ENCODE peak calls at places on chromosomes 7 and 10, in ten cellular contexts. T is kidney; Q is transverse colon; I is A549; L is H9; U is adrenal gland; K is CD8-positive, alpha-beta T cell; W is pancreas; M is endothelial cell of umbilical vein; E is small intestine. X is an unnamed sample. For H3K9me3, the result is how much of the 10 kb centered on the place peaks cover.

GRCh38 chr10:95214793-95215192 is 20.8 kb downstream of the ACSM6 start:
- DNase-seq in T (no peak), Q (no peak), I (peak), L (no peak), U (no peak), K (no peak), W (no peak), M (no peak), E (no peak), X (no peak)

GRCh38 chr7:13467111-13467547 is 522.3 kb downstream of the ETV1 start:
- DNase-seq in T (no peak), Q (no peak), I (no peak), L (no peak), U (no peak), K (no peak), W (no peak), M (no peak), E (peak), X (no peak)

GRCh38 chr7:155921804-155922506 is 109.7 kb upstream of the SHH start:
- DNase-seq in T (peak), Q (peak), I (no peak), L (peak), U (no peak), K (no peak), W (peak), M (no peak), E (peak), X (no peak)

GRCh38 chr10:33483124-33483794 is 148.8 kb upstream of the NRP1 start:
- DNase-seq in T (no peak), Q (no peak), I (no peak), L (no peak), U (no peak), K (no peak), W (no peak), M (no peak), E (no peak), X (no peak)

GRCh38 chr10:113300628-113301027 is 252.2 kb upstream of the HABP2 start:
- DNase-seq in T (no peak), Q (no peak), I (no peak), L (no peak), U (no peak), K (no peak), W (no peak), M (no peak), E (no peak), X (no peak)

GRCh38 chr10:125095228-125095627 is 65.1 kb downstream of the CTBP2 start:
- DNase-seq in T (no peak), Q (no peak), I (no peak), L (no peak), U (no peak), K (no peak), W (no peak), M (no peak), E (no peak), X (no peak)

GRCh38 chr10:59657724-59658123 is 51.9 kb downstream of the SLC16A9 start:
- DNase-seq in T (no peak), Q (no peak), I (no peak), L (no peak), U (no peak), K (no peak), W (no peak), M (no peak), E (no peak), X (no peak)

GRCh38 chr10:126496771-126497545 is 108.7 kb upstream of the ADAM12 start:
- DNase-seq in T (no peak), Q (no peak), I (no peak), L (no peak), U (no peak), K (no peak), W (no peak), M (no peak), E (no peak), X (no peak)

GRCh38 chr7:53697913-53698312 is 662.5 kb downstream of the POM121L12 start:
- DNase-seq in T (no peak), Q (no peak), I (no peak), L (no peak), U (no peak), K (no peak), W (no peak), M (no peak), E (no peak), X (no peak)

GRCh38 chr10:29304259-29305030 is 15.6 kb downstream of the LYZL1 start:
- DNase-seq in T (no peak), Q (peak), I (peak), L (peak), U (peak), K (peak), W (peak), M (peak), E (peak), X (peak)

GRCh38 chr10:29305031-29305335 is 16.1 kb downstream of the LYZL1 start:
- DNase-seq in T (no peak), Q (no peak), I (no peak), L (no peak), U (no peak), K (no peak), W (no peak), M (no peak), E (no peak), X (no peak)

GRCh38 chr10:29302499-29302898 is 13.6 kb downstream of the LYZL1 start:
- DNase-seq in T (no peak), Q (no peak), I (no peak), L (no peak), U (no peak), K (no peak), W (no peak), M (no peak), E (no peak), X (no peak)

GRCh38 chr10:29297678-29298077 is 8.8 kb downstream of the LYZL1 start:
- DNase-seq in T (no peak), Q (no peak), I (no peak), L (no peak), U (no peak), K (no peak), W (no peak), M (no peak), E (no peak), X (no peak)

GRCh38 chr10:29301359-29301910 is 12.6 kb downstream of the LYZL1 start:
- DNase-seq in T (no peak), Q (no peak), I (no peak), L (no peak), U (no peak), K (no peak), W (no peak), M (no peak), E (no peak), X (no peak)
- H3K9me3 ChIP-seq in T (under half), Q (under half), I (half or more), L (under half), U (under half), K (under half), W (under half), M (under half), E (under half), X (under half)

GRCh38 chr10:133079836-133080682 is 7.7 kb upstream of the ADGRA1 start:
- DNase-seq in T (no peak), Q (no peak), I (no peak), L (peak), U (no peak), K (no peak), W (no peak), M (no peak), E (no peak), X (no peak)
- H3K9me3 ChIP-seq in T (under half), Q (under half), I (under half), L (under half), U (under half), K (under half), W (under half), M (under half), E (under half), X (under half)

DNA sequence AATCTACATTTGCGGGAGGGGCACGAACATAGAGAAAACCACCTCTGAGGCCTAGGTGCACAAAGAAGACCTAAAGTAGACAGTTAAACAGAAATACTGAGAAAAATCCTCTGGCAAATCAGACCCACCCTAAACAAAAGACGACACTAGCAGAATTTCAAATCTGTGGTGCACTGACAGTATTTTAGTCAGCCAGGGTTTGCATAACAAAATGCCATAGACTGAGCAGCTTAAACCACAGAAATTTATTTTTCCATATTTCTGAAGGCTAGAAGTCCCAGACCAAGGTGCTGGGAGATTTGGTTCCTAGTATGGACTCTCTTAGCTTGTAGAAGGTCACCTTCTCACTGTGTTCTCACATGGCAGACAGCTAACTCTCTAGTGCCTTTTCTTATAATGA is 26.3 kb downstream of the IPMK start:
- DNase-seq in T (no peak), Q (no peak), I (no peak), L (no peak), U (no peak), K (no peak), W (no peak), M (no peak), E (no peak), X (no peak)
- H3K9me3 ChIP-seq in T (under half), Q (under half), I (under half), L (under half), U (under half), K (under half), W (under half), M (under half), E (under half), X (under half)

DNA sequence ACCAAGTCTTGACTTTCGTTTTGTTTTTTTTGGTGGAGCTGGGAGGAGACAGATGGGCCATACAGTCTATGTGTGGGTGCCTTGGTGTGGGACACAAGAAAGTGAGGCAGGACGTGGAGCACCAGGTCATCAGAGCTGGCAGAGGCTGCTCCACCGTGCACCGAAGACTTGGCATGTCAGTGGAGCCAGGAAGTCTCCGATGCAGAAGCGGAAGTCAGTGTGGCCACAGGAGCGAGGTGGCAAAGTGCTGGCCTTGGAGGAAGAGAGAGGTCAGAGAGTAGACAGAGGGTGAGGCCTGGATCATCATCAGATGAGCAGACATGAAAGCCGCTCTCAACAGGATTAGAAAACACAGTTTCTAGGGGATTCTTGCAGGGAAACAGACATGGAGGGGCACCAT is 116.8 kb downstream of the MGMT start:
- DNase-seq in T (no peak), Q (no peak), I (no peak), L (no peak), U (no peak), K (no peak), W (no peak), M (no peak), E (no peak), X (no peak)
- H3K9me3 ChIP-seq in T (under half), Q (under half), I (under half), L (under half), U (under half), K (under half), W (under half), M (under half), E (under half), X (under half)

GRCh38 chr7:395643-396042 is 105.7 kb downstream of the FOXL3 start:
- DNase-seq in T (no peak), Q (no peak), I (no peak), L (no peak), U (no peak), K (no peak), W (no peak), M (no peak), E (no peak), X (no peak)

GRCh38 chr7:400901-401485 is 111.0 kb downstream of the FOXL3 start:
- DNase-seq in T (peak), Q (peak), I (no peak), L (no peak), U (no peak), K (peak), W (peak), M (no peak), E (no peak), X (peak)

DNA sequence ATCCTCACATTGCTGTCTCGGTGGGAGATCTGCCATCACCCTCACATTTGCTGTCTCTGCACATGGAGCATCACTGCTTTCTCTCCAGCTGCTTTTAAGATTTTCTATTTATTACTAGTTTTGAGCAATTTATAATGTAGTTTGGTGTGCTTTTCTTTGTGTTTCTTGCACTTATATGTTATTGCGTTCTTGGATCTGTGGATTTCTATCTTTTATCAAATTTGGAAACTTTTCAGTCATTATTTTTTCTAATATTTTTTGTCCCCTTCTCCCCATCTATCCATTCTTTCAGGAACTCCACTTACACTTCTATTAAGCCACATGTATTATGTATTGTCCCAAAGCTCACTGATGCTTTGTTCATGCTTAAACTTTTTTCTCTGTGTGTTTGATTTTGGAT is 108.9 kb downstream of the FOXL3 start:
- DNase-seq in T (no peak), Q (no peak), I (no peak), L (no peak), U (no peak), K (no peak), W (no peak), M (no peak), E (no peak), X (no peak)
- H3K9me3 ChIP-seq in T (under half), Q (under half), I (half or more), L (under half), U (under half), K (under half), W (under half), M (under half), E (under half), X (under half)

GRCh38 chr10:129838794-129839193 is 125.3 kb downstream of the EBF3 start:
- DNase-seq in T (no peak), Q (no peak), I (no peak), L (no peak), U (no peak), K (no peak), W (no peak), M (no peak), E (no peak), X (no peak)

GRCh38 chr10:129840196-129840590 is 123.9 kb downstream of the EBF3 start:
- DNase-seq in T (no peak), Q (no peak), I (no peak), L (no peak), U (no peak), K (no peak), W (no peak), M (no peak), E (no peak), X (no peak)

GRCh38 chr10:129837909-129838582 is 126.0 kb downstream of the EBF3 start:
- DNase-seq in T (no peak), Q (no peak), I (no peak), L (no peak), U (no peak), K (no peak), W (no peak), M (no peak), E (no peak), X (no peak)

GRCh38 chr10:129841071-129841470 is 123.0 kb downstream of the EBF3 start:
- DNase-seq in T (no peak), Q (no peak), I (no peak), L (no peak), U (no peak), K (no peak), W (no peak), M (no peak), E (no peak), X (no peak)

DNA sequence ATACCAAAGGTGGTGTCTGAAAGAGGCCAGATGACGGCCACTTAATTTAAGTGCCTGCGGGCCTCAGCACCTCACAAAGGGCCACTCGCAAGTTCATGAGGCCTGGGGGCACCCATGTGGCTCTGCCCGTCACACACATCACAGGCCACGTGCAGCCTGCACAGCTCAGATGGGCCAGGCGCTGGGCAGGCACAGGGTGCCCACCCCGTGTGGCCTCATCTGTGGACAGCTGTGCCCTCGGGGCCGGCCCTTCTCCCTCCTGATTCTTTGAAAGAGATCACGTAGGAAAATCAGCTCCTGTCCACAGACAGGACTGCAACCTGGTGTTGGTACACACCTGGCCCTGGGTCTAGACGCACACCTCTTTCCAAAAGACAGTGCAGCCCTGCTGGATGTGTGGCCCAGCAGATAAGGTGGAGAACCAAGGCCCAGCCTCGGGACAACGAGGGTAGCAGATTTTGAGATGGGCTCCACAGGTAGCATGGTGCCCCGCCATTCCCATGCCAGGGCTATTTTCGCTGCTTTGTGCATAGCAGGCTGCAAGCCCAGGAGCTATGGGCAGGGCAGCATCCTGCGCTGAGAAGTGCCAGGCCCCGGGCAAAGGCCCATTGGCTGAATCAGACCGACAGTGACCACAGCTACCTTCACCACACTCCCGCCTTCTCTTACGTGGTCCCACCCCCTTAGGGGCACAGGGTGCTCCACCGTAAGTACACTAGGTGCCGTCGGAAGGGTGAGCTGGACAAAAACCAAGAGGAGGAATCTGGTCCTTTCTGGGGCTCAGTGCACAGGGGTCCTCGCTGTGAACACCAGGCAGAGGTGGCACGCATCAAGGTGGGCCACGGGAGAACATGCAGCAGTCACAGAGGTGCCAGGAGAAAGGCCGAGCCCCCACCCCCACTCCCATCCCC is 124.5 kb downstream of the EBF3 start:
- DNase-seq in T (no peak), Q (no peak), I (no peak), L (no peak), U (no peak), K (no peak), W (no peak), M (no peak), E (no peak), X (no peak)
- H3K9me3 ChIP-seq in T (under half), Q (under half), I (under half), L (under half), U (under half), K (under half), W (under half), M (under half), E (under half), X (under half)

GRCh38 chr7:157901166-157901565 is 564.4 kb downstream of the DNAJB6 start:
- DNase-seq in T (no peak), Q (no peak), I (no peak), L (no peak), U (no peak), K (no peak), W (no peak), M (no peak), E (no peak), X (peak)
- H3K9me3 ChIP-seq in T (under half), Q (under half), I (under half), L (under half), U (under half), K (under half), W (under half), M (under half), E (under half), X (under half)

GRCh38 chr7:23396222-23396621 is 74.1 kb downstream of the IGF2BP3 start:
- DNase-seq in T (no peak), Q (no peak), I (no peak), L (no peak), U (no peak), K (no peak), W (no peak), M (no peak), E (no peak), X (no peak)

GRCh38 chr7:23394828-23395227 is 75.5 kb downstream of the IGF2BP3 start:
- DNase-seq in T (no peak), Q (no peak), I (no peak), L (no peak), U (no peak), K (no peak), W (no peak), M (no peak), E (no peak), X (no peak)

GRCh38 chr7:23393636-23394035 is 76.7 kb downstream of the IGF2BP3 start:
- DNase-seq in T (no peak), Q (no peak), I (no peak), L (no peak), U (no peak), K (no peak), W (no peak), M (no peak), E (no peak), X (no peak)

DNA sequence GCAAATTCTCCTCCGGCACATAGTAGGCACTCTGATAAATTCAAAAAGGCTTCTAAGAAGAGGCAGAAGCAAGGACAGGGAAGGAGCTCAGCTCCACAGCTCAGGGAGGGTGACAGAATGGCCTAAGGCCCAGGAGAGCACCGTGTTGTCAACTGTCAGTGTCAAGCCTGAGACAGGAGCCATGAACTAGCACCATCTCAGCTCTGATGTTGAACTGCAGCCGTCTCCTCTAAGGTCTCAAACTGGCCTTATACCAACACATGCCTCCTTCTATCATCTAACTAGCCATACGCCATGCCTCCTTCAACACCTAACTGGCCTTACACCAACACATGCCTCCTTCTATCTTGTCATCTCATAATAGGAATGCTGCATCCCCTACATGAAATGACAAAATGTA is 73.0 kb downstream of the IGF2BP3 start:
- DNase-seq in T (no peak), Q (no peak), I (no peak), L (no peak), U (no peak), K (no peak), W (no peak), M (no peak), E (no peak), X (no peak)
- H3K9me3 ChIP-seq in T (under half), Q (under half), I (under half), L (under half), U (under half), K (under half), W (under half), M (under half), E (under half), X (under half)

GRCh38 chr10:82922755-82923154 is 1047.8 kb downstream of the NRG3 start:
- DNase-seq in T (no peak), Q (no peak), I (no peak), L (no peak), U (no peak), K (no peak), W (no peak), M (no peak), E (no peak), X (no peak)
- H3K9me3 ChIP-seq in T (under half), Q (under half), I (under half), L (under half), U (under half), K (under half), W (under half), M (under half), E (under half), X (under half)